ENCODE peak calls at places on chromosomes 13 and 19, in nine cellular contexts. Y is PC-3; U is activated naive CD8-positive, alpha-beta T cell treated with anti-CD3 and anti-CD28 coated beads, Interleukin-2, amount 50 U/mL, for 24 hours; H is naive B cell; O is RWPE2; P is stimulated activated naive CD8-positive, alpha-beta T cell treated with anti-CD3 and anti-CD28 coated beads, Interleukin-15, Interleukin-2, amounts not matched to agents 100 U/mL and 50 U/mL, for 24 hours; B is sciatic nerve; T is T-helper 17 cell; A is left colon. I is an unnamed sample.

GRCh38 chr19:38840583-38840968 is 9.0 kb upstream of the ECH1 start:
- ATAC-seq in Y (no peak), U (no peak), H (no peak), O (no peak), P (no peak), B (no peak), T (no peak), A (no peak), I (no peak)

GRCh38 chr19:58407658-58408151 is 744 bp upstream of the ZNF584 start:
- ATAC-seq in Y (peak; percentile 4), U (peak; percentile 33), H (no peak), O (peak; percentile 37), P (peak; percentile 15), B (peak; percentile 35), T (no peak), A (peak; percentile 16), I (peak; percentile 8)

GRCh38 chr13:23639672-23640275 is 69.6 kb downstream of the TNFRSF19 start:
- ATAC-seq in Y (no peak), U (no peak), H (no peak), O (no peak), P (no peak), B (peak; percentile 81), T (no peak), A (no peak), I (no peak)

GRCh38 chr19:29088761-29089160 is 124.2 kb downstream of the UQCRFS1 start:
- ATAC-seq in Y (no peak), U (no peak), H (no peak), O (no peak), P (no peak), B (no peak), T (no peak), A (no peak), I (no peak)

GRCh38 chr19:36100476-36100875 is 10.5 kb upstream of the OVOL3 start:
- ATAC-seq in Y (no peak), U (no peak), H (no peak), O (no peak), P (no peak), B (no peak), T (no peak), A (no peak), I (no peak)

GRCh38 chr19:23070353-23070781 is 46.5 kb upstream of the ZNF730 start:
- ATAC-seq in Y (no peak), U (no peak), H (no peak), O (no peak), P (no peak), B (peak; percentile 51), T (no peak), A (no peak), I (peak; percentile 50)

GRCh38 chr19:13010038-13010991 is 15.0 kb downstream of the NFIX start:
- ATAC-seq in Y (no peak), U (no peak), H (no peak), O (no peak), P (no peak), B (peak; percentile 68), T (no peak), A (no peak), I (no peak)

GRCh38 chr13:21465710-21466160 is 6.6 kb upstream of the ZDHHC20 start:
- ATAC-seq in Y (peak; percentile 95), U (no peak), H (no peak), O (no peak), P (no peak), B (no peak), T (no peak), A (peak; percentile 92), I (no peak)

GRCh38 chr13:101231751-101232428 is 184.4 kb downstream of the NALCN start:
- ATAC-seq in Y (no peak), U (no peak), H (no peak), O (peak; percentile 44), P (no peak), B (no peak), T (no peak), A (no peak), I (peak; percentile 67)

GRCh38 chr13:46137627-46138026 is 32.8 kb upstream of the CPB2 start:
- ATAC-seq in Y (no peak), U (no peak), H (no peak), O (no peak), P (no peak), B (no peak), T (no peak), A (no peak), I (no peak)

GRCh38 chr13:46124967-46125933 is 20.4 kb upstream of the CPB2 start:
- ATAC-seq in Y (peak; percentile 35), U (no peak), H (no peak), O (peak; percentile 38), P (no peak), B (no peak), T (peak; percentile 12), A (peak; percentile 54), I (no peak)

GRCh38 chr19:31178833-31179470 is 170.3 kb downstream of the TSHZ3 start:
- ATAC-seq in Y (no peak), U (no peak), H (no peak), O (no peak), P (no peak), B (no peak), T (no peak), A (no peak), I (no peak)

GRCh38 chr19:48418317-48419064 is 25.0 kb downstream of the GRIN2D start:
- ATAC-seq in Y (no peak), U (peak; percentile 52), H (no peak), O (no peak), P (peak; percentile 53), B (no peak), T (no peak), A (no peak), I (peak; percentile 35)

GRCh38 chr13:111586291-111586690 is 265.8 kb downstream of the TEX29 start:
- ATAC-seq in Y (no peak), U (no peak), H (no peak), O (no peak), P (no peak), B (no peak), T (no peak), A (no peak), I (no peak)

GRCh38 chr19:898663-899062 is 5.4 kb downstream of the RNU6-9 start:
- ATAC-seq in Y (no peak), U (no peak), H (no peak), O (no peak), P (no peak), B (no peak), T (peak; percentile 16), A (no peak), I (no peak)

GRCh38 chr13:32299893-32300292 is 15.3 kb downstream of the ZAR1L start:
- ATAC-seq in Y (no peak), U (peak; percentile 69), H (no peak), O (no peak), P (peak; percentile 57), B (no peak), T (no peak), A (no peak), I (no peak)

GRCh38 chr13:31225180-31225579 is 25.4 kb downstream of the B3GLCT start:
- ATAC-seq in Y (no peak), U (no peak), H (no peak), O (no peak), P (no peak), B (no peak), T (no peak), A (no peak), I (no peak)

GRCh38 chr19:47461876-47462275 is 9.8 kb downstream of the SLC8A2 start:
- ATAC-seq in Y (no peak), U (no peak), H (no peak), O (no peak), P (no peak), B (no peak), T (no peak), A (no peak), I (no peak)

GRCh38 chr13:39867807-39868206 is 212.3 kb downstream of the COG6 start:
- ATAC-seq in Y (no peak), U (no peak), H (no peak), O (no peak), P (no peak), B (no peak), T (no peak), A (no peak), I (no peak)

GRCh38 chr19:41859213-41859617 is 840 bp upstream of the RPS19 start:
- ATAC-seq in Y (no peak), U (no peak), H (no peak), O (no peak), P (no peak), B (no peak), T (no peak), A (no peak), I (no peak)

GRCh38 chr19:2700660-2701360 is 1.7 kb downstream of the GNG7 start:
- ATAC-seq in Y (no peak), U (no peak), H (no peak), O (no peak), P (no peak), B (no peak), T (no peak), A (no peak), I (no peak)

GRCh38 chr13:86402500-86402899 is 603.3 kb upstream of the SLITRK6 start:
- ATAC-seq in Y (no peak), U (no peak), H (no peak), O (no peak), P (no peak), B (no peak), T (no peak), A (no peak), I (no peak)

GRCh38 chr13:49980266-49980665 is 16.6 kb upstream of the TRIM13 start:
- ATAC-seq in Y (no peak), U (no peak), H (no peak), O (no peak), P (no peak), B (no peak), T (no peak), A (no peak), I (no peak)

GRCh38 chr13:74005320-74006154 is 128.7 kb downstream of the KLF12 start:
- ATAC-seq in Y (no peak), U (no peak), H (no peak), O (no peak), P (no peak), B (no peak), T (peak; percentile 40), A (no peak), I (no peak)

GRCh38 chr19:4911314-4911713 is 2.0 kb downstream of the UHRF1 start:
- ATAC-seq in Y (no peak), U (no peak), H (no peak), O (no peak), P (no peak), B (no peak), T (no peak), A (no peak), I (no peak)

GRCh38 chr19:1967087-1967608 is 26.2 kb downstream of the CSNK1G2 start:
- ATAC-seq in Y (no peak), U (peak; percentile 30), H (no peak), O (no peak), P (peak; percentile 53), B (no peak), T (peak; percentile 55), A (no peak), I (no peak)

GRCh38 chr13:78341032-78341431 is 262.3 kb downstream of the POU4F1 start:
- ATAC-seq in Y (no peak), U (no peak), H (no peak), O (no peak), P (no peak), B (no peak), T (no peak), A (no peak), I (no peak)

GRCh38 chr13:108494991-108495661 is 134.3 kb upstream of the MYO16 start:
- ATAC-seq in Y (no peak), U (no peak), H (no peak), O (peak; percentile 19), P (peak; percentile 34), B (no peak), T (no peak), A (no peak), I (no peak)

GRCh38 chr13:66634384-66634783 is 595.8 kb downstream of the PCDH9 start:
- ATAC-seq in Y (no peak), U (no peak), H (no peak), O (no peak), P (no peak), B (no peak), T (no peak), A (no peak), I (no peak)

GRCh38 chr13:76349700-76350099 is 536.5 kb downstream of the KCTD12 start:
- ATAC-seq in Y (no peak), U (no peak), H (no peak), O (no peak), P (no peak), B (no peak), T (no peak), A (no peak), I (no peak)

GRCh38 chr13:73417012-73417615 is 358.3 kb downstream of the KLF5 start:
- ATAC-seq in Y (peak; percentile 18), U (no peak), H (no peak), O (no peak), P (no peak), B (no peak), T (no peak), A (peak; percentile 44), I (peak; percentile 78)

I was measured in SK-N-SH treated with all-trans-retinoic acid at 6 μM for 48 hours.